ENCODE peak calls at places on chromosomes 16 and 17, in eight cellular contexts. H is mesenchymal stem cell; O is cardiac fibroblast; U is hippocampal formation; V is effector memory CD4-positive, alpha-beta T cell; E is trophoblast cell; C is C1 segment of cervical spinal cord; I is AG10803. X is an unnamed sample.
A peak's percentile ranks its signal among the peaks of the same experiment; 100 is the strongest.

GRCh38 chr17:77916771-77917481 is 41.6 kb upstream of the TNRC6C start:
- DNase-seq in H (no peak), O (no peak), U (no peak), V (no peak), E (peak; percentile 30), C (no peak), I (no peak), X (no peak)

GRCh38 chr17:34725740-34726139 is 146.4 kb downstream of the TMEM132E start:
- DNase-seq in H (no peak), O (no peak), U (no peak), V (no peak), E (no peak), C (no peak), I (no peak), X (no peak)

GRCh38 chr17:82497483-82498405 is 21.8 kb upstream of the FOXK2 start:
- DNase-seq in H (peak; percentile 74), O (peak; percentile 48), U (no peak), V (peak; percentile 36), E (peak; percentile 96), C (no peak), I (peak; percentile 94), X (peak; percentile 43)

GRCh38 chr17:28536532-28537218 is 15.7 kb downstream of the UNC119 start:
- DNase-seq in H (no peak), O (no peak), U (no peak), V (no peak), E (no peak), C (no peak), I (no peak), X (no peak)

GRCh38 chr16:49836218-49836617 is 19.7 kb downstream of the ZNF423 start:
- DNase-seq in H (no peak), O (no peak), U (no peak), V (no peak), E (no peak), C (no peak), I (no peak), X (no peak)

GRCh38 chr16:27993587-27993986 is 69.9 kb downstream of the GSG1L start:
- DNase-seq in H (no peak), O (no peak), U (no peak), V (no peak), E (no peak), C (no peak), I (no peak), X (no peak)

GRCh38 chr17:57995076-57995956 is 7.3 kb upstream of the VEZF1 start:
- DNase-seq in H (peak; percentile 88), O (peak; percentile 87), U (peak; percentile 77), V (peak; percentile 22), E (peak; percentile 69), C (no peak), I (peak; percentile 85), X (peak; percentile 10)

GRCh38 chr17:52242268-52242667 is 83.8 kb upstream of the CA10 start:
- DNase-seq in H (no peak), O (no peak), U (no peak), V (no peak), E (no peak), C (no peak), I (no peak), X (no peak)

GRCh38 chr17:63071797-63072196 is 105.8 kb downstream of the TANC2 start:
- DNase-seq in H (no peak), O (no peak), U (no peak), V (no peak), E (no peak), C (no peak), I (no peak), X (no peak)

GRCh38 chr16:73384561-73384960 is 336.6 kb upstream of the ZFHX3 start:
- DNase-seq in H (no peak), O (no peak), U (no peak), V (no peak), E (peak; percentile 89), C (no peak), I (no peak), X (no peak)

GRCh38 chr17:82664701-82665182 is 16.5 kb upstream of the WDR45B start:
- DNase-seq in H (no peak), O (no peak), U (peak; percentile 20), V (no peak), E (no peak), C (no peak), I (no peak), X (no peak)

GRCh38 chr17:81057079-81057730 is 22.3 kb downstream of the BAIAP2 start:
- DNase-seq in H (peak; percentile 76), O (peak; percentile 68), U (no peak), V (no peak), E (peak; percentile 97), C (no peak), I (no peak), X (no peak)

GRCh38 chr16:87607871-87608270 is 5.6 kb downstream of the JPH3 start:
- DNase-seq in H (no peak), O (no peak), U (no peak), V (no peak), E (no peak), C (no peak), I (no peak), X (no peak)

GRCh38 chr17:50798424-50799344 is 31.4 kb upstream of the ANKRD40CL start:
- DNase-seq in H (no peak), O (no peak), U (no peak), V (no peak), E (peak; percentile 21), C (no peak), I (no peak), X (no peak)

GRCh38 chr16:77775911-77776909 is 12.2 kb upstream of the VAT1L start:
- DNase-seq in H (peak; percentile 37), O (no peak), U (no peak), V (no peak), E (no peak), C (no peak), I (no peak), X (no peak)

GRCh38 chr17:21213491-21214014 is 408 bp downstream of the TMEM11 start:
- DNase-seq in H (no peak), O (peak; percentile 40), U (peak; percentile 45), V (no peak), E (peak; percentile 55), C (no peak), I (no peak), X (no peak)

GRCh38 chr16:2267913-2268666 is at the start of gene RNPS1:
- DNase-seq in H (peak; percentile 97), O (peak; percentile 96), U (peak; percentile 84), V (peak; percentile 90), E (peak; percentile 99), C (peak; percentile 91), I (peak; percentile 92), X (peak; percentile 90)

GRCh38 chr17:5619088-5619740 is 34.9 kb upstream of the NLRP1 start:
- DNase-seq in H (no peak), O (no peak), U (peak; percentile 100), V (no peak), E (no peak), C (no peak), I (no peak), X (no peak)

GRCh38 chr17:915416-916201 is 64.0 kb downstream of the NXN start:
- DNase-seq in H (no peak), O (peak; percentile 94), U (no peak), V (no peak), E (peak; percentile 29), C (no peak), I (no peak), X (no peak)

GRCh38 chr16:68732068-68732680 is 4.9 kb upstream of the CDH1 start:
- DNase-seq in H (no peak), O (peak; percentile 16), U (no peak), V (no peak), E (peak; percentile 98), C (no peak), I (no peak), X (no peak)

GRCh38 chr17:50048988-50049387 is 6.9 kb upstream of the ITGA3 start:
- DNase-seq in H (no peak), O (no peak), U (no peak), V (no peak), E (no peak), C (no peak), I (no peak), X (no peak)

GRCh38 chr16:60945225-60945624 is 1091.0 kb downstream of the CDH8 start:
- DNase-seq in H (no peak), O (no peak), U (no peak), V (no peak), E (no peak), C (no peak), I (no peak), X (no peak)

GRCh38 chr16:49200223-49200820 is 81.3 kb downstream of the CBLN1 start:
- DNase-seq in H (no peak), O (no peak), U (no peak), V (no peak), E (no peak), C (no peak), I (no peak), X (no peak)

GRCh38 chr16:19524866-19525723 is 1.4 kb downstream of the CCP110 start:
- DNase-seq in H (peak; percentile 39), O (no peak), U (peak; percentile 65), V (no peak), E (peak; percentile 45), C (no peak), I (no peak), X (no peak)

GRCh38 chr16:68981971-68982370 is 123.5 kb upstream of the HAS3 start:
- DNase-seq in H (no peak), O (no peak), U (no peak), V (no peak), E (peak; percentile 53), C (no peak), I (no peak), X (no peak)

GRCh38 chr17:40075216-40076100 is 12.7 kb downstream of the THRA start:
- DNase-seq in H (peak; percentile 70), O (peak; percentile 79), U (peak; percentile 74), V (no peak), E (peak; percentile 78), C (no peak), I (peak; percentile 70), X (peak; percentile 28)

GRCh38 chr16:49588061-49588460 is 214.5 kb downstream of the C16orf78 start:
- DNase-seq in H (no peak), O (no peak), U (no peak), V (no peak), E (no peak), C (no peak), I (no peak), X (no peak)

GRCh38 chr17:80281516-80281915 is 20.9 kb downstream of the RNF213 start:
- DNase-seq in H (no peak), O (no peak), U (no peak), V (no peak), E (no peak), C (no peak), I (no peak), X (no peak)

GRCh38 chr17:14360851-14361250 is 60.0 kb downstream of the HS3ST3B1 start:
- DNase-seq in H (no peak), O (no peak), U (no peak), V (no peak), E (no peak), C (no peak), I (no peak), X (no peak)

GRCh38 chr16:4954714-4955113 is 3.4 kb upstream of the SEC14L5 start:
- DNase-seq in H (no peak), O (no peak), U (no peak), V (no peak), E (no peak), C (no peak), I (no peak), X (no peak)

GRCh38 chr17:46039592-46040186 is 40.6 kb downstream of the STH start:
- DNase-seq in H (no peak), O (no peak), U (no peak), V (no peak), E (no peak), C (no peak), I (no peak), X (no peak)

GRCh38 chr16:20310421-20311395 is 16.6 kb downstream of the GP2 start:
- DNase-seq in H (no peak), O (no peak), U (no peak), V (no peak), E (no peak), C (no peak), I (no peak), X (no peak)

GRCh38 chr17:76659928-76660614 is 16.5 kb upstream of the ST6GALNAC1 start:
- DNase-seq in H (peak; percentile 69), O (peak; percentile 49), U (no peak), V (peak; percentile 12), E (peak; percentile 93), C (no peak), I (no peak), X (peak; percentile 27)

GRCh38 chr16:69796285-69797118 is 34.4 kb downstream of the WWP2 start:
- DNase-seq in H (peak; percentile 66), O (peak; percentile 85), U (peak; percentile 77), V (no peak), E (peak; percentile 85), C (no peak), I (peak; percentile 74), X (no peak)

X was measured in T-helper 22 cell.